ENCODE peak calls at places on chromosomes 6 and 20, in nine cellular contexts. M is K562, L is GM23338, Q is A549, T is HCT116, U is GM12878, D is SK-N-SH, I is HepG2, E is Panc1. X is an unnamed sample.

GRCh38 chr20:48189177-48189576 is 403.9 kb upstream of the SULF2 start:
- DNase-seq in M (no peak), L (peak; percentile 53), Q (peak; percentile 25), T (peak; percentile 12), U (peak; percentile 2), D (no peak), I (peak; percentile 63), E (no peak), X (peak; percentile 1)

GRCh38 chr20:41059236-41059635 is 30.6 kb downstream of the TOP1 start:
- DNase-seq in M (no peak), L (no peak), Q (no peak), T (no peak), U (no peak), D (no peak), I (no peak), E (no peak), X (no peak)

GRCh38 chr20:5153612-5154542 is 27.1 kb downstream of the CDS2 start:
- DNase-seq in M (no peak), L (no peak), Q (no peak), T (peak; percentile 63), U (no peak), D (no peak), I (peak; percentile 57), E (no peak), X (no peak)

GRCh38 chr20:21514553-21515251 is 838 bp upstream of the NKX2-2 start:
- DNase-seq in M (no peak), L (peak; percentile 90), Q (no peak), T (no peak), U (no peak), D (peak; percentile 34), I (no peak), E (no peak), X (no peak)

GRCh38 chr6:26309731-26310142 is 55.3 kb upstream of the BTN3A2 start:
- DNase-seq in M (peak; percentile 37), L (no peak), Q (peak; percentile 45), T (peak; percentile 67), U (no peak), D (no peak), I (peak; percentile 76), E (no peak), X (no peak)

GRCh38 chr20:60512436-60512835 is 554.2 kb downstream of the CDH26 start:
- DNase-seq in M (no peak), L (no peak), Q (no peak), T (no peak), U (no peak), D (no peak), I (peak; percentile 25), E (no peak), X (no peak)

GRCh38 chr20:32050851-32051556 is 1.0 kb upstream of the HCK start:
- DNase-seq in M (no peak), L (peak; percentile 79), Q (no peak), T (no peak), U (no peak), D (no peak), I (no peak), E (no peak), X (peak; percentile 90)

GRCh38 chr6:155389130-155389529 is 66.5 kb downstream of the NOX3 start:
- DNase-seq in M (no peak), L (no peak), Q (no peak), T (no peak), U (no peak), D (no peak), I (no peak), E (no peak), X (no peak)

GRCh38 chr6:158220786-158221442 is 52.8 kb downstream of the GTF2H5 start:
- DNase-seq in M (peak; percentile 90), L (peak; percentile 91), Q (peak; percentile 80), T (peak; percentile 73), U (no peak), D (peak; percentile 85), I (peak; percentile 78), E (no peak), X (peak; percentile 80)

GRCh38 chr6:16109659-16110300 is 19.1 kb upstream of the MYLIP start:
- DNase-seq in M (no peak), L (no peak), Q (no peak), T (no peak), U (no peak), D (no peak), I (no peak), E (no peak), X (no peak)

GRCh38 chr6:164991573-164991972 is 317.8 kb downstream of the C6orf118 start:
- DNase-seq in M (no peak), L (no peak), Q (no peak), T (no peak), U (no peak), D (no peak), I (no peak), E (no peak), X (no peak)

GRCh38 chr6:83920017-83920416 is 60.5 kb downstream of the CYB5R4 start:
- DNase-seq in M (no peak), L (no peak), Q (no peak), T (no peak), U (no peak), D (no peak), I (no peak), E (no peak), X (no peak)

GRCh38 chr6:125944434-125944816 is 12.1 kb upstream of the HINT3 start:
- DNase-seq in M (no peak), L (no peak), Q (peak; percentile 89), T (no peak), U (no peak), D (no peak), I (peak; percentile 98), E (no peak), X (peak; percentile 78)

GRCh38 chr6:41372526-41373366 is 37.3 kb downstream of the NCR2 start:
- DNase-seq in M (no peak), L (peak; percentile 70), Q (no peak), T (no peak), U (no peak), D (peak; percentile 47), I (peak; percentile 49), E (no peak), X (no peak)

GRCh38 chr6:21873562-21873961 is 280.0 kb downstream of the SOX4 start:
- DNase-seq in M (no peak), L (no peak), Q (no peak), T (no peak), U (no peak), D (no peak), I (no peak), E (no peak), X (no peak)

GRCh38 chr6:156029296-156029985 is 573.8 kb upstream of the NOX3 start:
- DNase-seq in M (no peak), L (no peak), Q (no peak), T (no peak), U (no peak), D (peak; percentile 62), I (no peak), E (no peak), X (no peak)

GRCh38 chr20:14341782-14342181 is 4.4 kb upstream of the FLRT3 start:
- DNase-seq in M (no peak), L (no peak), Q (no peak), T (no peak), U (no peak), D (no peak), I (no peak), E (no peak), X (no peak)

GRCh38 chr6:124480021-124480430 is 482.2 kb upstream of the RNF217 start:
- DNase-seq in M (no peak), L (no peak), Q (no peak), T (no peak), U (no peak), D (no peak), I (no peak), E (no peak), X (no peak)
- TF ChIP-seq REST in M (no peak), L (no peak), Q (no peak), T (no peak), U (no peak), D (no peak), I (no peak), E (no peak), X (no peak)

DNA sequence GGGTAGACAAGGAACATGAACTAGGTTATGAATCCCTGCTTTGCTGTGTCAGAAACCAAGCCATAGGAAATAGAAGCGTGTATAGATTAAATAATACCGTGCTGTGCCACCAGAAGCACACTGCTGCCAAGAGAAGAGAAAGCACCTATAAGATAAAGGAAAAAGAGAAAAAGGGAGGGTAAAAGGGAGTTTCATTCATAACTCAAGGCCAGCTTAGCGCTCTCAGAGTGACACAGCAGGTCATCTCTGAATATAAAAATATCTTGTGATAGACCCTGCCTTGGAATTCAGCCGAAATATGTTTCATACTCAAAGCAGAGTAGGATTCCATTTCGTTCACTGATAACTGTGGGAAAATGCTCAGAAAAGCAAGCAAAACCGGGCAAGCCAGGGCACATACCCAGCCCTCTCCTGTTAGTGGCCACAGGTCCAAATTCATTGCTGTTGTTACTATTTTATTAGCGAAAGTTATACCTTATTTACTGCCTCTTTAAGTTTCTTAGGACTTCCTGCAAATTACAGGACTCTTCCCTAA is 8.7 kb downstream of the JAG1 start:
- DNase-seq in M (no peak), L (no peak), Q (no peak), T (no peak), U (no peak), D (no peak), I (no peak), E (no peak), X (no peak)
- TF ChIP-seq CTCF in M (no peak), L (no peak), Q (no peak), T (no peak), U (no peak), D (no peak), I (no peak), E (no peak), X (no peak)

GRCh38 chr20:46192376-46192944 is 74.3 kb downstream of the CD40 start:
- DNase-seq in M (no peak), L (no peak), Q (no peak), T (no peak), U (no peak), D (peak; percentile 89), I (no peak), E (no peak), X (no peak)

GRCh38 chr20:46188866-46189265 is 70.8 kb downstream of the CD40 start:
- DNase-seq in M (no peak), L (no peak), Q (no peak), T (no peak), U (no peak), D (no peak), I (no peak), E (no peak), X (no peak)

GRCh38 chr20:46194409-46194808 is 76.3 kb downstream of the CD40 start:
- DNase-seq in M (no peak), L (no peak), Q (no peak), T (no peak), U (no peak), D (no peak), I (no peak), E (no peak), X (no peak)

GRCh38 chr20:46191611-46192010 is 73.5 kb downstream of the CD40 start:
- DNase-seq in M (no peak), L (no peak), Q (no peak), T (no peak), U (no peak), D (no peak), I (no peak), E (no peak), X (no peak)

GRCh38 chr20:46190796-46191540 is 72.9 kb downstream of the CD40 start:
- DNase-seq in M (no peak), L (no peak), Q (no peak), T (no peak), U (no peak), D (no peak), I (no peak), E (no peak), X (no peak)
- TF ChIP-seq REST in M (no peak), L (no peak), Q (no peak), T (no peak), U (no peak), D (no peak), I (no peak), E (no peak), X (no peak)

GRCh38 chr20:1636621-1637020 is 16.8 kb upstream of the SIRPB1 start:
- DNase-seq in M (no peak), L (peak; percentile 21), Q (no peak), T (no peak), U (no peak), D (no peak), I (peak; percentile 93), E (no peak), X (no peak)
- TF ChIP-seq CTCF in M (no peak), L (no peak), Q (no peak), T (no peak), U (peak; percentile 8), D (no peak), I (peak; percentile 89), E (no peak), X (no peak)

X was measured in HL-60.